ENCODE peak calls at places on chromosome 2, in eight cellular contexts. X, I, J, G, H, B, T and D are unnamed samples. For H3K4me1, the result is how much of the 10 kb centered on the place peaks cover.

GRCh38 chr2:200770847-200771246 is 40.9 kb upstream of the BZW1 start:
- DNase-seq in X (no peak), I (no peak), J (no peak), G (no peak), H (no peak), B (no peak), T (no peak), D (no peak)

GRCh38 chr2:196274387-196274809 is 103.0 kb upstream of the STK17B start:
- DNase-seq in X (no peak), I (peak), J (no peak), G (peak), H (no peak), B (peak), T (no peak), D (peak)

GRCh38 chr2:5690231-5690630 is 2.0 kb upstream of the SOX11 start:
- DNase-seq in X (no peak), I (no peak), J (no peak), G (no peak), H (no peak), B (no peak), T (no peak), D (no peak)

GRCh38 chr2:240568678-240569522 is 616 bp downstream of the RNPEPL1 start:
- DNase-seq in X (peak), I (peak), J (peak), G (peak), H (peak), B (peak), T (peak), D (peak)

GRCh38 chr2:217930783-217931563 is 71.8 kb downstream of the TNS1 start:
- DNase-seq in X (peak), I (no peak), J (no peak), G (no peak), H (no peak), B (no peak), T (peak), D (no peak)

GRCh38 chr2:238921259-238921658 is 73.4 kb downstream of the TWIST2 start:
- DNase-seq in X (no peak), I (no peak), J (no peak), G (no peak), H (no peak), B (no peak), T (no peak), D (no peak)

GRCh38 chr2:72940361-72940760 is 23.0 kb downstream of the EMX1 start:
- DNase-seq in X (peak), I (no peak), J (no peak), G (no peak), H (no peak), B (no peak), T (peak), D (no peak)

GRCh38 chr2:17539596-17539992 is 902 bp upstream of the VSNL1 start:
- DNase-seq in X (peak), I (peak), J (no peak), G (peak), H (no peak), B (peak), T (no peak), D (peak)

GRCh38 chr2:18398833-18399232 is 161.6 kb downstream of the RDH14 start:
- DNase-seq in X (no peak), I (no peak), J (peak), G (no peak), H (no peak), B (no peak), T (peak), D (no peak)

GRCh38 chr2:206993964-206994363 is 54.6 kb downstream of the CPO start:
- DNase-seq in X (no peak), I (no peak), J (no peak), G (no peak), H (peak), B (no peak), T (no peak), D (no peak)

GRCh38 chr2:30641765-30642341 is 165.4 kb downstream of the CAPN13 start:
- DNase-seq in X (no peak), I (no peak), J (no peak), G (no peak), H (no peak), B (no peak), T (no peak), D (no peak)

GRCh38 chr2:239777219-239777618 is 247.9 kb downstream of the NDUFA10 start:
- DNase-seq in X (peak), I (no peak), J (no peak), G (no peak), H (no peak), B (no peak), T (no peak), D (no peak)

GRCh38 chr2:190662754-190663153 is 13.9 kb downstream of the NAB1 start:
- DNase-seq in X (no peak), I (no peak), J (no peak), G (no peak), H (no peak), B (no peak), T (no peak), D (no peak)

GRCh38 chr2:109255594-109255993 is 126.6 kb downstream of the SH3RF3 start:
- DNase-seq in X (no peak), I (no peak), J (no peak), G (no peak), H (no peak), B (no peak), T (no peak), D (no peak)

GRCh38 chr2:109256111-109256510 is 127.1 kb downstream of the SH3RF3 start:
- DNase-seq in X (no peak), I (no peak), J (no peak), G (no peak), H (no peak), B (no peak), T (no peak), D (no peak)

GRCh38 chr2:109258376-109258775 is 129.4 kb downstream of the SH3RF3 start:
- DNase-seq in X (no peak), I (no peak), J (no peak), G (no peak), H (no peak), B (no peak), T (no peak), D (no peak)

GRCh38 chr2:109257653-109258052 is 128.6 kb downstream of the SH3RF3 start:
- DNase-seq in X (no peak), I (no peak), J (no peak), G (no peak), H (no peak), B (no peak), T (no peak), D (no peak)

DNA sequence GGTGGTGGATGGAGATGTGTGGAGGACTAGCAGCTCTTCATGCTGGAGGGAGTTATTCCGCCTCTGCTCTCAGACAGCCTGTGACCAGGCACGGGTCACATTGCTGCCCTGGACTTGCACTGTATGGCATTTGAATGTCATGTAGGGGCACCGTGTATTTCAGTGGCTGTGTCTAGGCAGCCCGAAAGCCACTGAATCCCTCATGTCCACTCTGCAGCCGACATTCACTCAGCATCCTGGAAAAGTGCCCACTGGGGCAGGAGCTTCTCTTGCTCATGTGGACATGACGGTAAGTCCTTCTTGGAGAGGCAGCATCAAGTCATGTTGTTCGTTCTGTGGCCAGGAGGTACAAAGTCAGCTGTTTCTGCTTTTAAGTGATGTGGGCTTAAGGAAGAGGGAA is 127.9 kb downstream of the SH3RF3 start:
- DNase-seq in X (no peak), I (no peak), J (peak), G (no peak), H (no peak), B (no peak), T (peak), D (peak)
- H3K4me1 ChIP-seq in X (under half), I (under half), J (under half), G (under half), H (under half), B (under half), T (under half), D (under half)

GRCh38 chr2:12604248-12604801 is 112.4 kb upstream of the TRIB2 start:
- DNase-seq in X (no peak), I (no peak), J (no peak), G (no peak), H (no peak), B (no peak), T (no peak), D (no peak)

GRCh38 chr2:12605936-12606335 is 110.8 kb upstream of the TRIB2 start:
- DNase-seq in X (no peak), I (peak), J (no peak), G (no peak), H (no peak), B (no peak), T (no peak), D (peak)

GRCh38 chr2:12607971-12608370 is 108.8 kb upstream of the TRIB2 start:
- DNase-seq in X (no peak), I (no peak), J (no peak), G (no peak), H (no peak), B (peak), T (no peak), D (no peak)

GRCh38 chr2:12605366-12605765 is 111.4 kb upstream of the TRIB2 start:
- DNase-seq in X (no peak), I (no peak), J (no peak), G (no peak), H (no peak), B (no peak), T (no peak), D (no peak)

DNA sequence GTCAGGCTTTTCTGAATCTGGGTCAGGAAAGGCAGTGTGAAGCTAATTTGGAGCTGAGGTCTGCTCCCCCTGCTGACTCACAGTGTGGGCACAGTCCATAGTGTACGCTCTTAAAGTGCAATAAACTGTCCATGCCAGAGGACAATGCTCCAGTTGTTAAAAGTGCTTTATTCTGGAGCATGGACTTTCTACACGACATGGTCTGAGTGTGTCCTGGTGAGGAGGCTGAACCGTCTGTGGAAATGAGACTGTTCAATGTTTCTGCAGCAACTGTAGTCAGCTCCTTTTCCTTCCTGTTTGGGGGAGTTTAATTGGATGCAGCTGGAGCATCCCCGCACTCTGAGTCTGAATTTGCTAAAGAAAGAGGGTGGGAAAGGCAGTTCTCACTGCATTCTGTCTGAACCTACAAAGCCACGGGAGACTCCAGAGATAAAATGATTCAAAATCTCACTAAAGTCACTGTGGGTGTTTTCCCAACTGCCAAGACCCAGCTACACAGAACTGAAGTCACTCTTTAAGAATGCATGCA is 110.2 kb upstream of the TRIB2 start:
- DNase-seq in X (no peak), I (peak), J (no peak), G (no peak), H (no peak), B (peak), T (no peak), D (peak)
- H3K4me3 ChIP-seq in X (no peak), I (no peak), J (no peak), G (no peak), H (no peak), B (no peak), T (no peak), D (no peak)

GRCh38 chr2:109339519-109339991 is 210.6 kb downstream of the SH3RF3 start:
- DNase-seq in X (no peak), I (no peak), J (no peak), G (no peak), H (no peak), B (no peak), T (no peak), D (peak)
- H3K27ac ChIP-seq in X (no peak), I (no peak), J (no peak), G (no peak), H (no peak), B (no peak), T (no peak), D (no peak)

GRCh38 chr2:85213893-85214512 is 80.8 kb downstream of the TCF7L1 start:
- DNase-seq in X (no peak), I (peak), J (no peak), G (no peak), H (no peak), B (no peak), T (no peak), D (no peak)
- H3K4me1 ChIP-seq in X (under half), I (half or more), J (under half), G (under half), H (under half), B (under half), T (under half), D (under half)